ENCODE peak calls at places on chromosomes 3 and 15, in six cellular contexts. One of them, this sample, is unnamed.

GRCh38 chr3:6861331-6861988 is 545 bp downstream of the GRM7 start:
- DNase-seq in SHP77: no peak
- DNase-seq in stimulated activated CD4-positive, alpha-beta T cell treated with anti-CD3 and anti-CD28 coated beads, TNF-alpha, amount 100 ng/mL, for 4 hours: no peak
- DNase-seq in amniotic stem cell: no peak
- DNase-seq in activated T-cell treated with anti-CD3 and anti-CD28 coated beads for 1 hour: no peak
- DNase-seq in WERI-Rb-1: peak
- DNase-seq in this sample: no peak

GRCh38 chr3:2853627-2854026 is 256.5 kb downstream of the IL5RA start:
- DNase-seq in WERI-Rb-1: no peak
- DNase-seq in amniotic stem cell: no peak
- DNase-seq in stimulated activated CD4-positive, alpha-beta T cell treated with anti-CD3 and anti-CD28 coated beads, TNF-alpha, amount 100 ng/mL, for 4 hours: no peak
- DNase-seq in SHP77: no peak
- DNase-seq in activated T-cell treated with anti-CD3 and anti-CD28 coated beads for 1 hour: no peak
- DNase-seq in this sample: no peak

GRCh38 chr3:40169983-40170382 is 139.5 kb upstream of the EIF1B start:
- DNase-seq in WERI-Rb-1: no peak
- DNase-seq in SHP77: no peak
- DNase-seq in amniotic stem cell: no peak
- DNase-seq in stimulated activated CD4-positive, alpha-beta T cell treated with anti-CD3 and anti-CD28 coated beads, TNF-alpha, amount 100 ng/mL, for 4 hours: no peak
- DNase-seq in activated T-cell treated with anti-CD3 and anti-CD28 coated beads for 1 hour: no peak
- DNase-seq in this sample: no peak

GRCh38 chr3:180267202-180267843 is 230.6 kb upstream of the PEX5L start:
- DNase-seq in stimulated activated CD4-positive, alpha-beta T cell treated with anti-CD3 and anti-CD28 coated beads, TNF-alpha, amount 100 ng/mL, for 4 hours: no peak
- DNase-seq in SHP77: no peak
- DNase-seq in WERI-Rb-1: no peak
- DNase-seq in activated T-cell treated with anti-CD3 and anti-CD28 coated beads for 1 hour: no peak
- DNase-seq in amniotic stem cell: no peak
- DNase-seq in this sample: no peak

GRCh38 chr3:143283432-143284128 is 164.0 kb downstream of the CHST2 start:
- DNase-seq in WERI-Rb-1: no peak
- DNase-seq in SHP77: no peak
- DNase-seq in stimulated activated CD4-positive, alpha-beta T cell treated with anti-CD3 and anti-CD28 coated beads, TNF-alpha, amount 100 ng/mL, for 4 hours: no peak
- DNase-seq in activated T-cell treated with anti-CD3 and anti-CD28 coated beads for 1 hour: no peak
- DNase-seq in amniotic stem cell: no peak
- DNase-seq in this sample: no peak

GRCh38 chr3:44058868-44059203 is 182.8 kb upstream of the TOPAZ1 start:
- DNase-seq in amniotic stem cell: no peak
- DNase-seq in WERI-Rb-1: no peak
- DNase-seq in activated T-cell treated with anti-CD3 and anti-CD28 coated beads for 1 hour: no peak
- DNase-seq in SHP77: no peak
- DNase-seq in stimulated activated CD4-positive, alpha-beta T cell treated with anti-CD3 and anti-CD28 coated beads, TNF-alpha, amount 100 ng/mL, for 4 hours: no peak
- DNase-seq in this sample: peak

GRCh38 chr3:4772171-4772804 is 206.9 kb upstream of the BHLHE40 start:
- DNase-seq in stimulated activated CD4-positive, alpha-beta T cell treated with anti-CD3 and anti-CD28 coated beads, TNF-alpha, amount 100 ng/mL, for 4 hours: no peak
- DNase-seq in amniotic stem cell: no peak
- DNase-seq in WERI-Rb-1: no peak
- DNase-seq in activated T-cell treated with anti-CD3 and anti-CD28 coated beads for 1 hour: no peak
- DNase-seq in SHP77: no peak
- DNase-seq in this sample: no peak

GRCh38 chr3:65433480-65433879 is 605.2 kb downstream of the MAGI1 start:
- DNase-seq in stimulated activated CD4-positive, alpha-beta T cell treated with anti-CD3 and anti-CD28 coated beads, TNF-alpha, amount 100 ng/mL, for 4 hours: no peak
- DNase-seq in SHP77: no peak
- DNase-seq in WERI-Rb-1: no peak
- DNase-seq in activated T-cell treated with anti-CD3 and anti-CD28 coated beads for 1 hour: no peak
- DNase-seq in amniotic stem cell: no peak
- DNase-seq in this sample: no peak

GRCh38 chr3:104206925-104207324 is 1159.8 kb upstream of the ALCAM start:
- DNase-seq in amniotic stem cell: no peak
- DNase-seq in activated T-cell treated with anti-CD3 and anti-CD28 coated beads for 1 hour: no peak
- DNase-seq in stimulated activated CD4-positive, alpha-beta T cell treated with anti-CD3 and anti-CD28 coated beads, TNF-alpha, amount 100 ng/mL, for 4 hours: no peak
- DNase-seq in WERI-Rb-1: no peak
- DNase-seq in SHP77: peak
- DNase-seq in this sample: no peak

GRCh38 chr3:178202199-178202598 is 334.0 kb upstream of the KCNMB2 start:
- DNase-seq in SHP77: no peak
- DNase-seq in activated T-cell treated with anti-CD3 and anti-CD28 coated beads for 1 hour: no peak
- DNase-seq in WERI-Rb-1: no peak
- DNase-seq in stimulated activated CD4-positive, alpha-beta T cell treated with anti-CD3 and anti-CD28 coated beads, TNF-alpha, amount 100 ng/mL, for 4 hours: no peak
- DNase-seq in amniotic stem cell: no peak
- DNase-seq in this sample: no peak

GRCh38 chr15:58261368-58261767 is 123.2 kb downstream of the AQP9 start:
- DNase-seq in SHP77: no peak
- DNase-seq in amniotic stem cell: no peak
- DNase-seq in stimulated activated CD4-positive, alpha-beta T cell treated with anti-CD3 and anti-CD28 coated beads, TNF-alpha, amount 100 ng/mL, for 4 hours: no peak
- DNase-seq in activated T-cell treated with anti-CD3 and anti-CD28 coated beads for 1 hour: no peak
- DNase-seq in WERI-Rb-1: no peak
- DNase-seq in this sample: no peak

GRCh38 chr15:98904466-98905048 is 103.0 kb downstream of the PGPEP1L start:
- DNase-seq in WERI-Rb-1: peak
- DNase-seq in stimulated activated CD4-positive, alpha-beta T cell treated with anti-CD3 and anti-CD28 coated beads, TNF-alpha, amount 100 ng/mL, for 4 hours: no peak
- DNase-seq in activated T-cell treated with anti-CD3 and anti-CD28 coated beads for 1 hour: no peak
- DNase-seq in amniotic stem cell: no peak
- DNase-seq in SHP77: peak
- DNase-seq in this sample: no peak

GRCh38 chr3:46628980-46629379 is 16.7 kb downstream of the FAM240A start:
- DNase-seq in activated T-cell treated with anti-CD3 and anti-CD28 coated beads for 1 hour: no peak
- DNase-seq in amniotic stem cell: no peak
- DNase-seq in SHP77: no peak
- DNase-seq in WERI-Rb-1: no peak
- DNase-seq in stimulated activated CD4-positive, alpha-beta T cell treated with anti-CD3 and anti-CD28 coated beads, TNF-alpha, amount 100 ng/mL, for 4 hours: no peak
- DNase-seq in this sample: no peak

GRCh38 chr3:9439331-9439730 is 41.9 kb downstream of the SETD5 start:
- DNase-seq in amniotic stem cell: no peak
- DNase-seq in stimulated activated CD4-positive, alpha-beta T cell treated with anti-CD3 and anti-CD28 coated beads, TNF-alpha, amount 100 ng/mL, for 4 hours: no peak
- DNase-seq in activated T-cell treated with anti-CD3 and anti-CD28 coated beads for 1 hour: no peak
- DNase-seq in SHP77: peak
- DNase-seq in WERI-Rb-1: no peak
- DNase-seq in this sample: no peak

GRCh38 chr3:33490641-33491241 is 50.5 kb upstream of the UBP1 start:
- DNase-seq in amniotic stem cell: no peak
- DNase-seq in activated T-cell treated with anti-CD3 and anti-CD28 coated beads for 1 hour: no peak
- DNase-seq in SHP77: no peak
- DNase-seq in WERI-Rb-1: no peak
- DNase-seq in stimulated activated CD4-positive, alpha-beta T cell treated with anti-CD3 and anti-CD28 coated beads, TNF-alpha, amount 100 ng/mL, for 4 hours: no peak
- DNase-seq in this sample: no peak

GRCh38 chr3:195001961-195002861 is 268.7 kb downstream of the XXYLT1 start:
- DNase-seq in WERI-Rb-1: peak
- DNase-seq in SHP77: peak
- DNase-seq in activated T-cell treated with anti-CD3 and anti-CD28 coated beads for 1 hour: no peak
- DNase-seq in stimulated activated CD4-positive, alpha-beta T cell treated with anti-CD3 and anti-CD28 coated beads, TNF-alpha, amount 100 ng/mL, for 4 hours: no peak
- DNase-seq in amniotic stem cell: peak
- DNase-seq in this sample: peak